ENCODE peak calls at places on chromosomes 2 and 18, in four cellular contexts. B, F, X and U are unnamed samples.

GRCh38 chr2:38377501-38378258 is 607 bp upstream of the ATL2 start:
- DNase-seq in B (peak; percentile 73), F (no peak), X (peak; percentile 22), U (no peak)

GRCh38 chr18:69752737-69753380 is 194.8 kb downstream of the CD226 start:
- DNase-seq in B (no peak), F (no peak), X (no peak), U (no peak)

GRCh38 chr2:208509586-208509985 is 103.0 kb downstream of the PTH2R start:
- DNase-seq in B (no peak), F (no peak), X (no peak), U (no peak)

GRCh38 chr2:215717627-215718412 is 282.0 kb upstream of the FN1 start:
- DNase-seq in B (no peak), F (no peak), X (no peak), U (no peak)

GRCh38 chr2:55519908-55520885 is 679 bp downstream of the CFAP36 start:
- DNase-seq in B (peak; percentile 51), F (no peak), X (peak; percentile 42), U (peak; percentile 17)

GRCh38 chr18:38940863-38941531 is 1375.4 kb upstream of the CELF4 start:
- DNase-seq in B (peak; percentile 59), F (no peak), X (no peak), U (peak; percentile 58)

GRCh38 chr2:39124000-39124769 is 3.3 kb upstream of the SOS1 start:
- DNase-seq in B (peak; percentile 96), F (peak; percentile 86), X (peak; percentile 95), U (peak; percentile 95)

GRCh38 chr2:190524928-190525327 is 9.6 kb downstream of the NEMP2 start:
- DNase-seq in B (no peak), F (no peak), X (no peak), U (no peak)

GRCh38 chr18:23238651-23239349 is 103.5 kb downstream of the CABLES1 start:
- DNase-seq in B (peak; percentile 64), F (no peak), X (no peak), U (no peak)

GRCh38 chr2:203379156-203379555 is 51.0 kb downstream of the ABI2 start:
- DNase-seq in B (no peak), F (no peak), X (no peak), U (no peak)

GRCh38 chr2:195710407-195710806 is 53.4 kb downstream of the SLC39A10 start:
- DNase-seq in B (peak; percentile 75), F (no peak), X (no peak), U (no peak)

GRCh38 chr18:76994086-76994654 is 138.4 kb downstream of the MBP start:
- DNase-seq in B (no peak), F (no peak), X (no peak), U (no peak)

GRCh38 chr2:160407393-160408204 is 86.0 kb downstream of the RBMS1 start:
- DNase-seq in B (peak; percentile 72), F (no peak), X (peak; percentile 33), U (peak; percentile 42)

GRCh38 chr2:19362094-19362649 is 3.7 kb upstream of the OSR1 start:
- DNase-seq in B (peak; percentile 35), F (no peak), X (no peak), U (no peak)
- H3K27me3 ChIP-seq in B (no peaks in the 10 kb centered on the region), F (peaks cover 67% of the 10 kb centered on the region), X (peaks cover 26% of the 10 kb centered on the region), U (peaks cover 37% of the 10 kb centered on the region)

GRCh38 chr18:50793641-50794565 is 25.9 kb downstream of the MRO start:
- DNase-seq in B (no peak), F (no peak), X (no peak), U (no peak)
- H3K4me3 ChIP-seq in B (no peak overlapping the region), F (no peak overlapping the region), X (no peak overlapping the region), U (no peak overlapping the region)

GRCh38 chr18:74128114-74128513 is 19.5 kb downstream of the FBXO15 start:
- DNase-seq in B (no peak), F (no peak), X (no peak), U (no peak)

GRCh38 chr18:74126684-74127482 is 20.8 kb downstream of the FBXO15 start:
- DNase-seq in B (no peak), F (no peak), X (no peak), U (no peak)

GRCh38 chr18:74123200-74123599 is 24.4 kb downstream of the FBXO15 start:
- DNase-seq in B (no peak), F (no peak), X (no peak), U (no peak)

GRCh38 chr18:74127483-74127750 is 20.2 kb downstream of the FBXO15 start:
- DNase-seq in B (no peak), F (no peak), X (no peak), U (no peak)

GRCh38 chr18:74124642-74125041 is 23.0 kb downstream of the FBXO15 start:
- DNase-seq in B (no peak), F (no peak), X (no peak), U (no peak)
- H3K27me3 ChIP-seq in B (peaks cover 10% of the 10 kb centered on the region), F (no peaks in the 10 kb centered on the region), X (no peaks in the 10 kb centered on the region), U (no peaks in the 10 kb centered on the region)

GRCh38 chr2:107728586-107728985 is 98.1 kb upstream of the RGPD4 start:
- DNase-seq in B (no peak), F (no peak), X (no peak), U (no peak)

GRCh38 chr2:107730898-107731297 is 95.8 kb upstream of the RGPD4 start:
- DNase-seq in B (peak; percentile 12), F (no peak), X (no peak), U (no peak)

GRCh38 chr2:107731435-107731834 is 95.3 kb upstream of the RGPD4 start:
- DNase-seq in B (no peak), F (no peak), X (no peak), U (no peak)

GRCh38 chr2:107727318-107727717 is 99.4 kb upstream of the RGPD4 start:
- DNase-seq in B (no peak), F (no peak), X (no peak), U (no peak)

DNA sequence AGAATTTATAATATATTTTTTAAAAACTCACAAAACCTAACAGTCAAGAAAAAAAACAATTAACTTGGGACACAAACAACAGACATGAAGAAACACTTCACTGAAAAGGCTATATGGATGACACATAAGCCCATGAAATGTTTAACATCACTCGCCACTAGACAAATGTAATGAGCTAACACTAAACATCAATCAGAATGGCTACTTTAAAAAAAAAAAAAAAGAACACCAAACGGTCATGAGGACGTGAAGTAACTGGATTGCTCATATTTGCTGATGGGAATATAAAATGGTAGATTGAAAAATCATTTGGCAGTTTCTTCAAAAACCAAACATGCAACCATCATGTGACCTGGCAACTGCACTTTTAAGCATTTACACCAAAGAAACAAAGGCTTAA is 97.2 kb upstream of the RGPD4 start:
- DNase-seq in B (no peak), F (no peak), X (no peak), U (no peak)
- H3K4me3 ChIP-seq in B (no peak overlapping the region), F (no peak overlapping the region), X (no peak overlapping the region), U (no peak overlapping the region)

DNA sequence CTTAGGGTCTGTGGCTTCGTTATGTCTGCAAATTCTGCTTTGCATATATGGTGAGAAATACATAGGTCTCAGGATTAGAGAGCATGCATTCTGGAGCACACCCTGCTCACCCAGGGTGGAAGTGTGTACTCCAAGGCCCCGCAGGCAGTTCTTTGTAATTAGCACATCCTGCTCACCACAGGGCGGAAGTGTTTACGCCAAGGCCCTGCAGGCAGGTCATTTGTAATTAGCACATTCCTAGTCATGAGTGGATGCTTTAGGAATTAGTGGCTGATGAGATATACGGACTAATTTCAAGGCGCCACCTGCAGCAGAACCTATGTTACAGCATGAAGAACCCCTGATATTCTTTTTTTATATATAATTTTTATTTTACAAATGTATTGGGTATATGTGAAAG is 4.2 kb downstream of the ALLC start:
- DNase-seq in B (no peak), F (no peak), X (no peak), U (no peak)
- H3K27me3 ChIP-seq in B (no peaks in the 10 kb centered on the region), F (no peaks in the 10 kb centered on the region), X (no peaks in the 10 kb centered on the region), U (no peaks in the 10 kb centered on the region)

GRCh38 chr2:9002313-9002636 is 1.2 kb downstream of the MBOAT2 start:
- DNase-seq in B (no peak), F (no peak), X (no peak), U (no peak)
- H3K4me3 ChIP-seq in B (peak overlapping the region; percentile 83), F (peak overlapping the region; percentile 69), X (no peak overlapping the region), U (no peak overlapping the region)

DNA sequence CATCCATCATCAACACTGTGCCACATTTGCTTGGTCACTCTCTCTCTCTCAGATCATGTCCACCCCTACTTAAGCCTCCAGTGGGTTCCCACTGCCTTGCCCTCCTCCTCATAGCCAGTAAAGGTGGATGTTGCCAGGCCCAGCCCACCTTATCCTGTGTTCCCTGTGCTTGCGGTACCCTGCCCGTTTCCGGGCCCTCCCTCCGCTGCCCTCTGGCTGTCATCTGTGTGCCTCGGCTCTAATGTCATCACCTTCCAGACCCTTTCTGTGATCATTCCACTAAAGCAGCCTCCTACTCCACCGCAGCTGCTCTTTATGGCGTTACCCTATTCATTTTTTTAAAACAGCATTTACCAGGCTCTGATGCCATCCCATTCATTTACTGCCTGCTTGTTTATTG is 305.7 kb upstream of the SKOR2 start:
- DNase-seq in B (no peak), F (no peak), X (no peak), U (no peak)
- H3K27me3 ChIP-seq in B (no peaks in the 10 kb centered on the region), F (no peaks in the 10 kb centered on the region), X (no peaks in the 10 kb centered on the region), U (no peaks in the 10 kb centered on the region)

GRCh38 chr18:55233850-55234249 is 274.6 kb upstream of the CCDC68 start:
- DNase-seq in B (peak; percentile 72), F (no peak), X (no peak), U (no peak)

GRCh38 chr18:55232506-55232905 is 273.2 kb upstream of the CCDC68 start:
- DNase-seq in B (no peak), F (no peak), X (no peak), U (no peak)

GRCh38 chr18:55234366-55235093 is 275.3 kb upstream of the CCDC68 start:
- DNase-seq in B (peak; percentile 71), F (peak; percentile 78), X (peak; percentile 84), U (no peak)

GRCh38 chr18:55236150-55236931 is 277.1 kb upstream of the CCDC68 start:
- DNase-seq in B (peak; percentile 62), F (no peak), X (no peak), U (no peak)

GRCh38 chr18:55235094-55235461 is 275.8 kb upstream of the CCDC68 start:
- DNase-seq in B (no peak), F (no peak), X (no peak), U (no peak)
- H3K4me3 ChIP-seq in B (no peak overlapping the region), F (no peak overlapping the region), X (no peak overlapping the region), U (no peak overlapping the region)